ENCODE peak calls at places on chromosomes 4 and X, in nine cellular contexts. M, R, X, G, Q, E, Y, Z and A are unnamed samples.

GRCh38 chr4:48369771-48370170 is 28.4 kb downstream of the SLAIN2 start:
- DNase-seq in Y (no peak), M (no peak), X (no peak), R (no peak), Q (no peak), G (no peak), E (no peak), Z (no peak), A (no peak)

GRCh38 chrX:49767231-49767630 is 61.9 kb upstream of the PAGE4 start:
- DNase-seq in Q (no peak), X (no peak), E (no peak), Z (no peak), Y (no peak), G (no peak), R (no peak), M (no peak), A (peak)

GRCh38 chr4:21507439-21507838 is 441.1 kb downstream of the KCNIP4 start:
- DNase-seq in Q (no peak), G (no peak), Y (no peak), R (no peak), M (peak), Z (no peak), E (peak), X (no peak), A (peak)

GRCh38 chr4:149993030-149993429 is 85.2 kb upstream of the DCLK2 start:
- DNase-seq in Z (no peak), G (no peak), E (no peak), X (no peak), M (no peak), Q (no peak), R (no peak), Y (no peak), A (peak)

GRCh38 chr4:175536852-175537453 is 275.1 kb downstream of the GPM6A start:
- DNase-seq in R (no peak), Y (no peak), X (no peak), Z (peak), G (peak), Q (no peak), M (peak), E (no peak), A (peak)

GRCh38 chrX:47311857-47312774 is 58.3 kb upstream of the ZNF157 start:
- DNase-seq in E (peak), Y (peak), R (peak), X (peak), M (peak), Q (no peak), Z (no peak), G (peak), A (peak)

GRCh38 chr4:123346330-123346940 is 50.2 kb upstream of the SPRY1 start:
- DNase-seq in Q (no peak), X (no peak), Y (no peak), G (no peak), R (no peak), M (no peak), E (no peak), Z (no peak), A (no peak)

GRCh38 chr4:81457921-81458520 is 13.7 kb downstream of the RASGEF1B start:
- DNase-seq in X (no peak), R (no peak), G (no peak), M (no peak), Z (no peak), E (no peak), Y (no peak), Q (no peak), A (no peak)

GRCh38 chr4:134906404-134907023 is 704.9 kb upstream of the PABPC4L start:
- DNase-seq in Y (no peak), E (peak), M (peak), G (no peak), Z (peak), R (no peak), Q (no peak), X (no peak), A (no peak)

GRCh38 chrX:8783100-8784098 is 17.8 kb downstream of the FAM9A start:
- DNase-seq in R (peak), E (peak), X (no peak), Y (peak), G (no peak), Q (no peak), Z (no peak), M (peak), A (peak)

GRCh38 chrX:153773218-153773611 is 7.6 kb upstream of the SRPK3 start:
- DNase-seq in Z (no peak), Q (no peak), M (no peak), Y (peak), G (no peak), E (no peak), X (peak), R (no peak), A (no peak)

GRCh38 chr4:42345962-42346544 is 51.2 kb upstream of the SHISA3 start:
- DNase-seq in M (no peak), E (no peak), R (no peak), Y (no peak), Q (no peak), X (no peak), Z (no peak), G (no peak), A (no peak)

GRCh38 chr4:89755210-89755609 is 81.8 kb downstream of the SNCA start:
- DNase-seq in M (no peak), Y (no peak), R (no peak), Q (no peak), G (no peak), Z (no peak), E (no peak), X (no peak), A (peak)

GRCh38 chr4:112636688-112637551 is at the start of the genes LARP7 and ZGRF1:
- DNase-seq in Y (peak), E (peak), R (peak), X (peak), G (peak), Q (peak), Z (peak), M (peak), A (peak)

GRCh38 chr4:125357675-125358074 is 42.9 kb downstream of the FAT4 start:
- DNase-seq in Q (no peak), R (no peak), G (no peak), Y (no peak), M (no peak), Z (peak), E (peak), X (no peak), A (no peak)

GRCh38 chr4:3201718-3202702 is 46.9 kb upstream of the MSANTD1 start:
- DNase-seq in E (peak), Z (no peak), R (peak), Y (peak), G (no peak), Q (peak), X (no peak), M (peak), A (peak)

GRCh38 chr4:145909331-145909730 is 29.3 kb downstream of the ZNF827 start:
- DNase-seq in Z (peak), M (peak), Q (no peak), Y (no peak), R (peak), X (peak), E (peak), G (no peak), A (peak)

GRCh38 chr4:2942037-2942531 is 21.1 kb downstream of the NOP14 start:
- DNase-seq in E (peak), X (no peak), Y (no peak), G (no peak), M (no peak), Z (no peak), Q (no peak), R (no peak), A (no peak)

GRCh38 chr4:139817657-139818452 is 152.2 kb downstream of the MGST2 start:
- DNase-seq in R (no peak), M (no peak), Z (no peak), X (no peak), E (no peak), Y (no peak), Q (no peak), G (no peak), A (no peak)

GRCh38 chrX:30957753-30958152 is 68.7 kb upstream of the TAB3 start:
- DNase-seq in G (no peak), X (no peak), Q (no peak), M (peak), R (no peak), E (peak), Z (no peak), Y (no peak), A (peak)

GRCh38 chr4:77819409-77819835 is 254 bp upstream of the CNOT6L start:
- DNase-seq in Q (no peak), Z (no peak), M (no peak), R (peak), E (no peak), X (no peak), G (no peak), Y (peak), A (no peak)

GRCh38 chr4:120452006-120452405 is 385.4 kb upstream of the MAD2L1 start:
- DNase-seq in X (no peak), Z (no peak), E (no peak), R (no peak), Q (no peak), Y (no peak), M (peak), G (no peak), A (peak)

GRCh38 chr4:112523764-112524505 is 8.0 kb upstream of the NEUROG2 start:
- DNase-seq in Y (peak), M (peak), E (peak), G (no peak), R (peak), Z (peak), Q (no peak), X (no peak), A (no peak)

GRCh38 chrX:128106630-128107029 is 54.4 kb upstream of the ACTRT1 start:
- DNase-seq in M (peak), R (no peak), Q (no peak), G (no peak), Z (peak), Y (no peak), E (peak), X (no peak), A (no peak)

GRCh38 chrX:44843318-44843702 is 511 bp upstream of the DUSP21 start:
- DNase-seq in Y (no peak), Z (no peak), E (no peak), R (no peak), G (no peak), M (no peak), X (no peak), Q (no peak), A (no peak)

GRCh38 chr4:109990307-109991257 is 77.9 kb downstream of the EGF start:
- DNase-seq in Z (no peak), M (no peak), G (no peak), R (peak), X (no peak), E (no peak), Y (no peak), Q (no peak), A (no peak)

GRCh38 chr4:60962286-60962685 is 237.8 kb upstream of the ADGRL3 start:
- DNase-seq in X (no peak), Y (no peak), Q (no peak), G (no peak), M (no peak), Z (no peak), E (peak), R (no peak), A (no peak)

GRCh38 chr4:8697826-8698225 is 105.3 kb downstream of the CPZ start:
- DNase-seq in Z (no peak), Q (peak), G (no peak), M (no peak), X (peak), E (peak), Y (peak), R (no peak), A (no peak)